ENCODE peak calls at places on chromosomes 7 and 10, in seven cellular contexts. X is testis; O is tibial artery; V is AG08396; Q is stimulated activated CD4-positive, alpha-beta T cell treated with anti-CD3 and anti-CD28 coated beads, Interleukin-2, amount 100 ng/mL, for 24 hours; Z is dorsolateral prefrontal cortex; S is CD8-positive, alpha-beta memory T cell. P is an unnamed sample.

GRCh38 chr7:125878990-125879389 is 949.4 kb upstream of the POT1 start:
- DNase-seq in X (no peak), O (no peak), V (no peak), Q (no peak), Z (no peak), S (no peak), P (no peak)

GRCh38 chr10:89567566-89568245 is 32.3 kb upstream of the SLC16A12 start:
- DNase-seq in X (no peak), O (no peak), V (no peak), Q (no peak), Z (no peak), S (no peak), P (no peak)

GRCh38 chr7:140512317-140513000 is 33.2 kb upstream of the MKRN1 start:
- DNase-seq in X (peak; percentile 44), O (no peak), V (no peak), Q (no peak), Z (no peak), S (no peak), P (no peak)

GRCh38 chr10:106771132-106771531 is 393.4 kb downstream of the SORCS1 start:
- DNase-seq in X (no peak), O (no peak), V (no peak), Q (no peak), Z (no peak), S (no peak), P (no peak)

GRCh38 chr10:43140414-43140813 is 2.2 kb downstream of the CSGALNACT2 start:
- DNase-seq in X (no peak), O (no peak), V (peak; percentile 81), Q (no peak), Z (no peak), S (peak; percentile 50), P (no peak)

GRCh38 chr10:22992075-22992474 is 64.2 kb downstream of the ARMC3 start:
- DNase-seq in X (no peak), O (no peak), V (no peak), Q (peak; percentile 4), Z (no peak), S (no peak), P (no peak)

GRCh38 chr10:93495654-93496321 is 624 bp upstream of the CEP55 start:
- DNase-seq in X (peak; percentile 48), O (no peak), V (peak; percentile 30), Q (peak; percentile 31), Z (no peak), S (no peak), P (no peak)

GRCh38 chr7:19558527-19558926 is 150.3 kb downstream of the POLR1F start:
- DNase-seq in X (no peak), O (no peak), V (no peak), Q (no peak), Z (no peak), S (no peak), P (no peak)

GRCh38 chr10:94076325-94076841 is 82.7 kb downstream of the PLCE1 start:
- DNase-seq in X (no peak), O (no peak), V (peak; percentile 52), Q (no peak), Z (no peak), S (no peak), P (no peak)

GRCh38 chr10:113475381-113475807 is 77.5 kb upstream of the HABP2 start:
- DNase-seq in X (no peak), O (no peak), V (peak; percentile 63), Q (no peak), Z (no peak), S (no peak), P (no peak)

GRCh38 chr7:1529383-1530116 is 952 bp upstream of the MAFK start:
- DNase-seq in X (no peak), O (peak; percentile 72), V (no peak), Q (no peak), Z (no peak), S (no peak), P (no peak)

GRCh38 chr10:119616879-119617580 is 20.3 kb upstream of the TIAL1 start:
- DNase-seq in X (no peak), O (no peak), V (no peak), Q (peak; percentile 27), Z (no peak), S (no peak), P (no peak)

GRCh38 chr10:102583435-102584417 is 60.6 kb upstream of the TRIM8 start:
- DNase-seq in X (peak; percentile 95), O (peak; percentile 88), V (peak; percentile 87), Q (peak; percentile 86), Z (peak; percentile 93), S (peak; percentile 66), P (peak; percentile 50)

GRCh38 chr10:86103391-86104101 is 263.0 kb downstream of the GRID1 start:
- DNase-seq in X (peak; percentile 18), O (no peak), V (no peak), Q (no peak), Z (no peak), S (no peak), P (no peak)

GRCh38 chr7:24477807-24478655 is 95.2 kb upstream of the PALS2 start:
- DNase-seq in X (no peak), O (peak; percentile 76), V (peak; percentile 73), Q (no peak), Z (no peak), S (no peak), P (peak; percentile 67)

GRCh38 chr10:311901-312665 is 176.8 kb downstream of the ZMYND11 start:
- DNase-seq in X (no peak), O (no peak), V (no peak), Q (no peak), Z (no peak), S (no peak), P (no peak)

GRCh38 chr10:132915411-132915810 is 27.0 kb downstream of the CFAP46 start:
- DNase-seq in X (no peak), O (no peak), V (no peak), Q (no peak), Z (no peak), S (no peak), P (no peak)

P was measured in iPS DF 19.7.